ENCODE peak calls at places on chromosomes 12 and 14, in six cellular contexts. X is kidney, P is choroid plexus epithelial cell, W is A549, E is fibroblast of lung, A is astrocyte of the spinal cord. G is an unnamed sample.

GRCh38 chr12:89988156-89988555 is 279.5 kb upstream of the ATP2B1 start:
- DNase-seq in X (no peak), P (no peak), W (no peak), E (no peak), A (no peak), G (no peak)

GRCh38 chr12:51980051-51980808 is 26.5 kb upstream of the TAMALIN start:
- DNase-seq in X (peak), P (peak), W (peak), E (peak), A (peak), G (peak)

GRCh38 chr14:71119832-71120231 is 212.6 kb downstream of the PCNX1 start:
- DNase-seq in X (no peak), P (no peak), W (no peak), E (no peak), A (no peak), G (no peak)

GRCh38 chr12:76820888-76821482 is 57.1 kb downstream of the ZDHHC17 start:
- DNase-seq in X (no peak), P (peak), W (peak), E (peak), A (peak), G (peak)

GRCh38 chr14:89615421-89615820 is 198.4 kb upstream of the FOXN3 start:
- DNase-seq in X (no peak), P (peak), W (no peak), E (peak), A (no peak), G (no peak)

GRCh38 chr14:69547701-69548348 is 26.8 kb downstream of the CCDC177 start:
- DNase-seq in X (peak), P (peak), W (no peak), E (peak), A (peak), G (no peak)

GRCh38 chr12:27309293-27309994 is 23.2 kb upstream of the BMAL2 start:
- DNase-seq in X (no peak), P (no peak), W (no peak), E (no peak), A (no peak), G (no peak)

GRCh38 chr14:103562135-103562384 is 397 bp downstream of the BAG5 start:
- DNase-seq in X (no peak), P (peak), W (no peak), E (no peak), A (no peak), G (no peak)

GRCh38 chr12:100127766-100128508 is 14.7 kb downstream of the BLTP3B start:
- DNase-seq in X (no peak), P (peak), W (no peak), E (peak), A (peak), G (peak)

GRCh38 chr12:131830335-131831020 is 2.3 kb downstream of the MMP17 start:
- DNase-seq in X (peak), P (peak), W (peak), E (peak), A (peak), G (peak)

GRCh38 chr12:95790912-95791849 is 617 bp upstream of the NTN4 start:
- DNase-seq in X (peak), P (no peak), W (peak), E (peak), A (no peak), G (peak)

GRCh38 chr12:98296462-98297079 is 218.8 kb upstream of the TMPO start:
- DNase-seq in X (no peak), P (no peak), W (no peak), E (peak), A (no peak), G (no peak)

GRCh38 chr12:31518680-31519227 is 72.2 kb downstream of the DENND5B start:
- DNase-seq in X (no peak), P (peak), W (peak), E (peak), A (peak), G (peak)

GRCh38 chr12:94875525-94875924 is 128.0 kb downstream of the NDUFA12 start:
- DNase-seq in X (no peak), P (peak), W (peak), E (no peak), A (peak), G (peak)

GRCh38 chr12:103877934-103878510 is 37.0 kb upstream of the NT5DC3 start:
- DNase-seq in X (no peak), P (peak), W (peak), E (peak), A (peak), G (peak)

GRCh38 chr12:100168562-100168961 is 25.9 kb upstream of the BLTP3B start:
- DNase-seq in X (no peak), P (no peak), W (no peak), E (no peak), A (no peak), G (peak)

GRCh38 chr12:79555006-79555925 is 135.5 kb downstream of the PAWR start:
- DNase-seq in X (no peak), P (peak), W (no peak), E (peak), A (peak), G (peak)

GRCh38 chr12:82682851-82683261 is 3.9 kb upstream of the TMTC2 start:
- DNase-seq in X (no peak), P (peak), W (no peak), E (no peak), A (no peak), G (peak)

GRCh38 chr14:68611611-68612010 is 181.3 kb downstream of the ZFP36L1 start:
- DNase-seq in X (no peak), P (no peak), W (no peak), E (no peak), A (no peak), G (peak)

GRCh38 chr12:80829767-80830166 is 108.0 kb downstream of the LIN7A start:
- DNase-seq in X (no peak), P (peak), W (no peak), E (peak), A (no peak), G (no peak)

GRCh38 chr12:29782285-29782820 is 1.4 kb downstream of the TMTC1 start:
- DNase-seq in X (no peak), P (peak), W (no peak), E (peak), A (peak), G (peak)
- H3K4me3 ChIP-seq in X (peak), P (peak), W (no peak), E (peak), A (peak), G (peak)

DNA sequence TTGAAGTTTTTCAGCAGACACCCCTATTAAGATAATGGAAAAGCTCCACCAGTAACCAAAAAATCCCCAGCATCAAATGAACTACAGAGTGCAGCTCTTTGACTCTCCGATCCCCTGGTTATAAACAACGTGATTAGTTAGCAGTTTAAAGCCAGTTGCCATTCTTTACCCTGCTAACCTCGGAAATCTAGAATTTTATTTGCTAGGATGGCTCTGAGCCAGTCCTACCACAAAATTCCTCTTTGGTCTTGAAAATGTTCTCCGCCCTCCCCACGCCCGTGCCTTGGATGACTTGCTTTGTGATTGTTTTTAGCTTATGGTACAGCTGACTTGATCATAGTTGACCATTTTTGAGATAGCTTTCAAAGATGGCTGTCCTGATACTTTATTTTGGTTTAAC is 1.2 kb downstream of the KLHDC2 start:
- DNase-seq in X (no peak), P (peak), W (no peak), E (peak), A (peak), G (peak)
- H3K4me3 ChIP-seq in X (peak), P (peak), W (peak), E (peak), A (peak), G (peak)

GRCh38 chr14:100438678-100439592 is 115.8 kb downstream of the SLC25A47 start:
- DNase-seq in X (peak), P (peak), W (peak), E (peak), A (peak), G (peak)
- H3K4me3 ChIP-seq in X (no peak), P (no peak), W (no peak), E (no peak), A (no peak), G (no peak)

DNA sequence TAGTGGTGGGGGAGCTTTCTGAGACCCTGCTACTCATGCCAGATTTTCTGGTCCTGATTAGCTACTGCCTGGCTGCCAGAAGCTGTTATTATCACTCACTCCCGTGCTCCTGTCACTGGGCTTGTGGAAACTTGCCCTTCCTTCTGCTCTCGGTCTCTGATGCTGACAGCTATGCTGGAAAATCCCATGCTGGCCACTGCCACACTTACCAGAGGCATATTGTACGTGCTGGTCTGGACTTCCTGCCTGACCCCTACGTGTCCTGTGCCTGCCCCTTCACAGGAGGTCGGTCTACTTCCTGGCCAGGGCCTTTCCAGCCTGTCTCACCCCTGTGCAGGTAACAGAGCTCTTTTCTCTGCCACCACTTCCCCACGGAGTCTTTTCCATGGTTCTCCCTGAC is 149.4 kb upstream of the PLEKHG7 start:
- DNase-seq in X (peak), P (no peak), W (no peak), E (no peak), A (no peak), G (peak)
- H3K4me3 ChIP-seq in X (no peak), P (no peak), W (no peak), E (no peak), A (no peak), G (no peak)

DNA sequence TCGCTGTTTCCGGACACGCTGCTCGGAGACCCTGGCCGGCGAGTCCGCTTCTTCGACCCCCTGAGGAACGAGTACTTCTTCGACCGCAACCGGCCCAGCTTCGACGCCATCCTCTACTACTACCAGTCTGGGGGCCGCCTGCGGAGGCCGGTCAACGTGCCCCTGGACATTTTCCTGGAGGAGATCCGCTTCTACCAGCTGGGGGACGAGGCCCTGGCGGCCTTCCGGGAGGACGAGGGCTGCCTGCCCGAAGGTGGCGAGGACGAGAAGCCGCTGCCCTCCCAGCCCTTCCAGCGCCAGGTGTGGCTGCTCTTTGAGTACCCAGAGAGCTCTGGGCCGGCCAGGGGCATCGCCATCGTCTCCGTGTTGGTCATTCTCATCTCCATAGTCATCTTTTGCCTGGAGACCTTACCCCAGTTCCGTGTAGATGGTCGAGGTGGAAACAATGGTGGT is 90.0 kb downstream of the GALNT8 start:
- DNase-seq in X (no peak), P (no peak), W (no peak), E (no peak), A (no peak), G (no peak)
- H3K4me3 ChIP-seq in X (no peak), P (no peak), W (no peak), E (no peak), A (peak), G (no peak)

DNA sequence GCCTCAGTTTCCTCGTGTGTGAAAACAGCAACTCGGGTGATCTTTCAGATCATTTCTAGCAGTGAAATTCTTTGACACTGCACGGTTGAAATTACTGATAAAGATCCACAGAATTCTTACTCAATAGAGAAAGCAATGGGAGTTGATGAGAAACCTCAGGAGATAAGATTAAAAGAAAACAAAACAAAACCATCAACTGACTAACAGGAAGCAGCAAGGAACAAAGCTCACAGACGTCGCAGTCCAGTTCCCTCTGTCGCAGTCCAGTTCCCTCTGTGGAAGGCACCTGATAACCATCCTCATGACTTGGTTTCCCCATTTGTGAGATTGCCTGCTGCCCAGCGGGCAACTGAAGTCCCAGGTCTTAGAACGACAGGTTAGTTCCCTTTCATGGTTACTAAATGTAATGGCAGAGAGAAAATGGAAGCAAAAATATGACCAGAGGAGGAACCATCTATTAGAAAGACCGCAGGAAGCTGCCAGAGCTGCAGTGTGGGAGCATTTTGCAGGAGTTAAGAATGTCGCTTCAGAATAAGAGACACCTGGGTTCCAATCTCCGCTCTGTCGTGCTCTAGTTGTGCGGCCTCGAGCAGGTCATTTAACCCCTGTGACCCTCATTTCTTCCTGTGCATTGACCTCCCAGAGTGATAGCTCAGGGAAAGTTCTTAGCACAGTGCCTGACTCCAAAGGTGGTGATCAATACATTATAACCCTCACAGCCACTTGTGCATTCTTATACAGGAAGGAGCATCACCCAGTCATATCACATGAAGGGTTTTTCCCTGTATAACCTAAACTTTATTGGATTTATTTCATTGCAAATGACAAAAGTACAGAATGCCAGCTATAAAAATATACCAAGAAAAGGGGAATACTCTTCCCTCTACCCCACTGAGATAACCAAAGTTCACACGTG is 5.1 kb upstream of the MED13L start:
- DNase-seq in X (no peak), P (no peak), W (no peak), E (no peak), A (no peak), G (no peak)
- H3K4me3 ChIP-seq in X (peak), P (peak), W (no peak), E (no peak), A (no peak), G (no peak)

GRCh38 chr12:50482566-50482965 is 22.2 kb upstream of the DIP2B start:
- DNase-seq in X (no peak), P (peak), W (no peak), E (peak), A (no peak), G (peak)

DNA sequence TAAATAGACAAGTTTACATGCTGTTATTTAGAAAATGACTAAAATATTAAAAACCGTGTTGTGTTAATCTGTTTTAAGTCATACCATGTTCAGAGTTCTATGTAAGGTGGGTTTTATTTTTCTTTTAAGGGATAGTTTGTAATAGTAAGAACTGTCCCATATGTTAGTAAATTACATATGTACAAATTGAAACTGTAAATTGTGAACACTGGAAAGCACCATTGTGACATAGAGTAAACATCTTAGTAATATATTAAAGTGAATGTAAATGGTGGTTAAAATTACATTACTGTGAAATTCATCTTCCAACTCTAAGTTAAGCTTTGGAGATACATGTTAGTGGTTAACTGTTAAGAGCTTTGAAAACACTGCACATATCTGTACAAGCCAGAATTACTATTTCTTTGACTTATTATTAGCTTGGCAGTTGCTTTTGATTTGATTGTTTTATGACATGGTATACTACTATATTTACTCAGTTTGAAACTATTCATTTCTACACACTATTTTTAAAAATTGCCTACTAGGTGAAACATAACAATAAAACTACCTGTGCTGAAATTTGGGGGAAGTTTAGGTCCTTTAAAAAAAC is 27.4 kb upstream of the DIP2B start:
- DNase-seq in X (no peak), P (no peak), W (no peak), E (no peak), A (no peak), G (no peak)
- H3K4me3 ChIP-seq in X (no peak), P (no peak), W (no peak), E (no peak), A (no peak), G (no peak)

GRCh38 chr14:64973026-64973442 is 898 bp upstream of the RAB15 start:
- DNase-seq in X (no peak), P (no peak), W (no peak), E (no peak), A (no peak), G (no peak)

GRCh38 chr14:64971890-64972785 is at the start of gene RAB15:
- DNase-seq in X (peak), P (no peak), W (peak), E (peak), A (no peak), G (no peak)

GRCh38 chr14:64970041-64970440 is 2.1 kb downstream of the RAB15 start:
- DNase-seq in X (no peak), P (no peak), W (no peak), E (no peak), A (no peak), G (no peak)

GRCh38 chr14:64971452-64971889 is 665 bp downstream of the RAB15 start:
- DNase-seq in X (no peak), P (no peak), W (no peak), E (no peak), A (no peak), G (no peak)

DNA sequence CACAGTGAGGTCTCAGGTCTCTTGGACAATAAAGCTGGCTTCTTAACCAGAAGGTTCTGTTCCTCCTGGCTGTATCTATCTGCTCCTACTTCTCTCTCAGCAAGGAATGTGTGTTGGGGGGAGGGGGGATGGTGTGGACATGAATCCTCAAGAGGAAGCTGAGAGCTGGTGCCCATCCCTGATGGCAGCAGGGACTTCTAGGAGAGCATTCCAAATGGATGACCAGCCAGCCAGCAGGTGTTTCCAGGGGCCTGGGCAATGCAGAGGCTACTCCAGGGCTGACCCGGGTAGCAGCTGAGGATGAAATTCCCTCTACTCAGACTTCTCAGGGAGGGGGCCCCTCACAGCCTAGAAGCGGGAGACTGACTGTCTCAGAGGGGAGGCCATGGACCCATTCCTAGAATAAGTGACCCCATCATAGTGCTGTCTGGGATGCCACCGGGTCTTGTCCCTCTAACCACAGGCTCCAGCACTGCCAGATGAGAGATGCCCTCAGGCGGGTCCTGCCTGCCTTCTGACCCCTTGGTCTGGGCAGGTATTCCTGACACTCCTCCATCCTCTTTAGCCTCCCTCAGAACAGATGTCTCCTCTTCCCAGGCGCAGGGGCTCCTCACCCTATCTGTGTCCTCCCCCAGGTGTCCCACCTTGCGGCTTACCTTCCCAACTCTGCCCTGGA is 1.2 kb downstream of the RAB15 start:
- DNase-seq in X (no peak), P (no peak), W (peak), E (peak), A (no peak), G (no peak)
- H3K4me3 ChIP-seq in X (peak), P (peak), W (peak), E (peak), A (peak), G (no peak)

DNA sequence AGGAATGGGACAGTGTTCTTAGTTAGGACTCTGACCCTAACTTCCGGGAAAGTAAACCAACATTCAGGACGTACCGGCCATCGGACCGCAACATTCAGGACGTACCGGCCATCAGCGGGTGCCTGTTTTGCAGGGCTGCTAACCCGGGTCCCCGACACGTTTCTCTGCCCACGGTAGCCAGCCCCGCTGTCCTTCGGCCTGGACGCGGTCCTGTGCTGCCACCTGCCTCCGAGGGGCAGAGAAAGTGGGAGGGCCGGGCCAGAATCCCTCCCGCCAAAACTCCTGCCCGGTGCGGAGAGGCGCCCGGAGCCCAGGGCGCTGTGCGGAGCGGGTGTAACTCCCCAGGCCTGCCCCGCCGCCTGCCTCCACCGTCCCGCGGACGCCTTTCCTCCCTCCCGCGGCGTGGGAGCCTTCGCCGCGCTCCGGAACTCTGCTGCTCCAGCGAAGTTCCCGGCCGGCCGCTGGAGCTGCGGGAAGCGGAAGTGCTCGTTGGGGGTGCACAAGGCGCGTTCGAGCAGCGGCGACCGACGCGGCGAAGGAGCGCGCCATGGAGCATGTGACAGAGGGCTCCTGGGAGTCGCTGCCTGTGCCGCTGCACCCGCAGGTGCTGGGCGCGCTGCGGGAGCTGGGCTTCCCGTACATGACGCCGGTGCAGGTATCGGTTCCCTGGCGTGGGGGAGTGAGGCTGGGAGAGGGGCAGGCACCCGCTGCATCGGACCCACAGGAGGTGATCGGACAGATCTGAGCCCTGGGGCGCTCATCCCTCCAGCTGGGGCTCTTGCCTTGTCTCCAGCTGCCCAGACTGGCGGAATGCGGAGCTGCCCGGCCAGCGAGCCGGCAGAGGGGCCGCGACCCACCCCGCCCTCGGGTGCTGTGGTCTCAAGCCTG is at the start of gene DDX55:
- DNase-seq in X (peak), P (peak), W (peak), E (peak), A (peak), G (peak)
- H3K4me3 ChIP-seq in X (peak), P (peak), W (peak), E (peak), A (peak), G (peak)

G was measured in bronchial epithelial cell.